ENCODE peak calls at places on chromosomes 3 and 15, in six cellular contexts. One of them, this sample, is unnamed.

GRCh38 chr3:190131329-190131728 is 10.6 kb upstream of the P3H2 start:
- DNase-seq in fibroblast of the aortic adventitia: peak; percentile 75
- DNase-seq in lung: no peak
- DNase-seq in MM.1S: no peak
- DNase-seq in left lung: no peak
- DNase-seq in astrocyte of the spinal cord: peak; percentile 75
- DNase-seq in this sample: no peak

GRCh38 chr15:38941399-38941953 is 376.9 kb upstream of the RASGRP1 start:
- DNase-seq in MM.1S: no peak
- DNase-seq in left lung: no peak
- DNase-seq in astrocyte of the spinal cord: peak; percentile 31
- DNase-seq in fibroblast of the aortic adventitia: no peak
- DNase-seq in lung: no peak
- DNase-seq in this sample: peak; percentile 31

GRCh38 chr15:34618073-34618472 is 34.6 kb upstream of the GOLGA8B start:
- DNase-seq in fibroblast of the aortic adventitia: no peak
- DNase-seq in MM.1S: no peak
- DNase-seq in left lung: no peak
- DNase-seq in lung: no peak
- DNase-seq in astrocyte of the spinal cord: no peak
- DNase-seq in this sample: no peak

GRCh38 chr15:68265086-68265485 is 12.5 kb upstream of the FEM1B start:
- DNase-seq in MM.1S: no peak
- DNase-seq in fibroblast of the aortic adventitia: no peak
- DNase-seq in lung: no peak
- DNase-seq in left lung: no peak
- DNase-seq in astrocyte of the spinal cord: no peak
- DNase-seq in this sample: no peak

GRCh38 chr15:66147440-66147839 is 106.1 kb downstream of the MEGF11 start:
- DNase-seq in lung: no peak
- DNase-seq in astrocyte of the spinal cord: no peak
- DNase-seq in MM.1S: no peak
- DNase-seq in left lung: no peak
- DNase-seq in fibroblast of the aortic adventitia: no peak
- DNase-seq in this sample: no peak

GRCh38 chr3:167289435-167289834 is 90.7 kb downstream of the ZBBX start:
- DNase-seq in MM.1S: no peak
- DNase-seq in lung: no peak
- DNase-seq in astrocyte of the spinal cord: no peak
- DNase-seq in fibroblast of the aortic adventitia: no peak
- DNase-seq in left lung: no peak
- DNase-seq in this sample: no peak

GRCh38 chr3:161781381-161781780 is 284.8 kb downstream of the OTOL1 start:
- DNase-seq in MM.1S: peak; percentile 27
- DNase-seq in left lung: no peak
- DNase-seq in fibroblast of the aortic adventitia: no peak
- DNase-seq in lung: no peak
- DNase-seq in astrocyte of the spinal cord: no peak
- DNase-seq in this sample: no peak

GRCh38 chr3:98388147-98388546 is 2.3 kb upstream of the OR5K3 start:
- DNase-seq in MM.1S: no peak
- DNase-seq in left lung: no peak
- DNase-seq in lung: no peak
- DNase-seq in fibroblast of the aortic adventitia: no peak
- DNase-seq in astrocyte of the spinal cord: no peak
- DNase-seq in this sample: no peak

GRCh38 chr3:149204390-149204991 is 17.1 kb downstream of the CP start:
- DNase-seq in left lung: no peak
- DNase-seq in astrocyte of the spinal cord: no peak
- DNase-seq in lung: no peak
- DNase-seq in MM.1S: no peak
- DNase-seq in fibroblast of the aortic adventitia: no peak
- DNase-seq in this sample: no peak

GRCh38 chr15:66080791-66081475 is 172.6 kb downstream of the MEGF11 start:
- DNase-seq in fibroblast of the aortic adventitia: peak; percentile 58
- DNase-seq in left lung: no peak
- DNase-seq in MM.1S: no peak
- DNase-seq in lung: no peak
- DNase-seq in astrocyte of the spinal cord: peak; percentile 50
- DNase-seq in this sample: peak; percentile 53

GRCh38 chr15:44347495-44347894 is 59.0 kb downstream of the GOLM2 start:
- DNase-seq in left lung: no peak
- DNase-seq in MM.1S: no peak
- DNase-seq in lung: no peak
- DNase-seq in astrocyte of the spinal cord: no peak
- DNase-seq in fibroblast of the aortic adventitia: no peak
- DNase-seq in this sample: no peak

GRCh38 chr15:92391640-92392039 is 2.0 kb upstream of the ST8SIA2 start:
- DNase-seq in MM.1S: peak; percentile 75
- DNase-seq in left lung: no peak
- DNase-seq in fibroblast of the aortic adventitia: peak; percentile 1
- DNase-seq in lung: no peak
- DNase-seq in astrocyte of the spinal cord: peak; percentile 37
- DNase-seq in this sample: peak; percentile 53

GRCh38 chr3:29880809-29881208 is 599.9 kb downstream of the RBMS3 start:
- DNase-seq in fibroblast of the aortic adventitia: no peak
- DNase-seq in astrocyte of the spinal cord: no peak
- DNase-seq in left lung: no peak
- DNase-seq in lung: no peak
- DNase-seq in MM.1S: no peak
- DNase-seq in this sample: no peak

GRCh38 chr3:167406876-167407492 is 26.9 kb upstream of the ZBBX start:
- DNase-seq in lung: peak; percentile 38
- DNase-seq in fibroblast of the aortic adventitia: peak; percentile 24
- DNase-seq in MM.1S: peak; percentile 47
- DNase-seq in left lung: no peak
- DNase-seq in astrocyte of the spinal cord: peak; percentile 82
- DNase-seq in this sample: peak; percentile 20

GRCh38 chr3:161224786-161225185 is 3.7 kb downstream of the NMD3 start:
- DNase-seq in fibroblast of the aortic adventitia: no peak
- DNase-seq in astrocyte of the spinal cord: no peak
- DNase-seq in left lung: no peak
- DNase-seq in lung: no peak
- DNase-seq in MM.1S: no peak
- DNase-seq in this sample: no peak

GRCh38 chr15:101162701-101163483 is 89.0 kb downstream of the CHSY1 start:
- DNase-seq in fibroblast of the aortic adventitia: no peak
- DNase-seq in astrocyte of the spinal cord: no peak
- DNase-seq in MM.1S: no peak
- DNase-seq in lung: peak; percentile 50
- DNase-seq in left lung: no peak
- DNase-seq in this sample: no peak

GRCh38 chr3:89690649-89691048 is 583.2 kb downstream of the EPHA3 start:
- DNase-seq in lung: no peak
- DNase-seq in left lung: no peak
- DNase-seq in fibroblast of the aortic adventitia: peak; percentile 1
- DNase-seq in MM.1S: no peak
- DNase-seq in astrocyte of the spinal cord: peak; percentile 8
- DNase-seq in this sample: no peak

GRCh38 chr3:186511245-186511644 is 32.9 kb downstream of the CRYGS start:
- DNase-seq in MM.1S: no peak
- DNase-seq in astrocyte of the spinal cord: no peak
- DNase-seq in left lung: no peak
- DNase-seq in fibroblast of the aortic adventitia: no peak
- DNase-seq in lung: no peak
- DNase-seq in this sample: no peak

GRCh38 chr15:68418611-68419161 is 13.3 kb downstream of the ITGA11 start:
- DNase-seq in astrocyte of the spinal cord: peak; percentile 72
- DNase-seq in MM.1S: no peak
- DNase-seq in fibroblast of the aortic adventitia: peak; percentile 83
- DNase-seq in left lung: no peak
- DNase-seq in lung: no peak
- DNase-seq in this sample: peak; percentile 79

GRCh38 chr3:188335656-188336055 is 181.7 kb downstream of the LPP start:
- DNase-seq in lung: no peak
- DNase-seq in fibroblast of the aortic adventitia: no peak
- DNase-seq in MM.1S: no peak
- DNase-seq in astrocyte of the spinal cord: no peak
- DNase-seq in left lung: no peak
- DNase-seq in this sample: no peak
- H3K4me3 ChIP-seq in lung: no peak overlapping the region
- H3K4me3 ChIP-seq in fibroblast of the aortic adventitia: no peak overlapping the region
- H3K4me3 ChIP-seq in MM.1S: no peak overlapping the region
- H3K4me3 ChIP-seq in astrocyte of the spinal cord: no peak overlapping the region
- H3K4me3 ChIP-seq in left lung: no peak overlapping the region
- H3K4me3 ChIP-seq in this sample: no peak overlapping the region

DNA sequence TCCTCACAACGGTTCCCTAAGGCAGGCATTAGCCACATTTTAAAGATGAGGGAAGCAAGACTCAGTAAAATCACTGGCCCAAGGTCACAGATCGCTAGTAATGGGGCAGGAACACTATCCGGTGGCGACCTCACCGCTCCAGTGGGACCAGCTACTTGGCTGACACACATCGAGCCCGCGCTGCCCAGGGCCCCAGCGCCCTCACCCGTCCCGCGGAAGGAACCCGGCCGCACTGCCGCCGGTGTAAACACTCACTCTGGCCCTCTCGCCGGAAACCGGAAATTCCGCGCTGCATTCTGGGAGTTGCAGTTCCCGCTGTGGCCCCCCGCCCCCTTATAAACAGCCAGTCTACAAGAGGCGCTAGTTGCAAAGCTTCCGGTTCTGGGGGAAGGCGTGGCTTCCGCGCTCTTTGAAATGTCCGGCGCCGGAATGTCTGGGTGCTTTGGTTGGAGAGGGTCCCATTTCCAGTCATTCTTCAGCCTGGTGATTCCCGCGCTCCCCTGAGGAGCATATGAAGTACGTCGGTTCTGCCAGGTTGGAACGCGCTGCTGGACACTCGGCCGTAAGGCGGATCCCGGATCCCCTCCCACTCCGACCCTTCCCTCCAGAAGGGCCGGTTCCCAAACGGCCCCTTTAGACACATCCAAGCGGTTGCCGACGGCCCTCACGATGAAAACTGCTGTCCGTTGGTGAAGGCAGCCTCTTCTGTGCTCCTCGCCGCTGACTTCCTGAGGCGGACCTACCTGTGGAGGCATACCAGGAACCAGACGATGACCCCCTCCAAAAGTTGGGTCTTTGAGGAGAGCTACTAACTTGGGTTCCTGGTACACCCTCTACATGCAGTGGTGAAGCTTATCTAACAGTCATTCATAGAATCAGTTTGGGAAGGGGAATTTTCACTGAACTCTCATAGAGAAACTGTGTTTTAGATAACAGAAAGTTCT is at the start of gene UBL7:
- DNase-seq in MM.1S: peak; percentile 98
- DNase-seq in fibroblast of the aortic adventitia: peak; percentile 94
- DNase-seq in lung: peak; percentile 99
- DNase-seq in astrocyte of the spinal cord: peak; percentile 97
- DNase-seq in left lung: peak; percentile 98
- DNase-seq in this sample: peak; percentile 94
- TF ChIP-seq CTCF in MM.1S: peak; percentile 42
- TF ChIP-seq CTCF in fibroblast of the aortic adventitia: peak; percentile 37
- TF ChIP-seq CTCF in lung: peak; percentile 4
- TF ChIP-seq CTCF in astrocyte of the spinal cord: peak; percentile 18
- TF ChIP-seq CTCF in left lung: peak; percentile 16
- TF ChIP-seq CTCF in this sample: peak; percentile 31

DNA sequence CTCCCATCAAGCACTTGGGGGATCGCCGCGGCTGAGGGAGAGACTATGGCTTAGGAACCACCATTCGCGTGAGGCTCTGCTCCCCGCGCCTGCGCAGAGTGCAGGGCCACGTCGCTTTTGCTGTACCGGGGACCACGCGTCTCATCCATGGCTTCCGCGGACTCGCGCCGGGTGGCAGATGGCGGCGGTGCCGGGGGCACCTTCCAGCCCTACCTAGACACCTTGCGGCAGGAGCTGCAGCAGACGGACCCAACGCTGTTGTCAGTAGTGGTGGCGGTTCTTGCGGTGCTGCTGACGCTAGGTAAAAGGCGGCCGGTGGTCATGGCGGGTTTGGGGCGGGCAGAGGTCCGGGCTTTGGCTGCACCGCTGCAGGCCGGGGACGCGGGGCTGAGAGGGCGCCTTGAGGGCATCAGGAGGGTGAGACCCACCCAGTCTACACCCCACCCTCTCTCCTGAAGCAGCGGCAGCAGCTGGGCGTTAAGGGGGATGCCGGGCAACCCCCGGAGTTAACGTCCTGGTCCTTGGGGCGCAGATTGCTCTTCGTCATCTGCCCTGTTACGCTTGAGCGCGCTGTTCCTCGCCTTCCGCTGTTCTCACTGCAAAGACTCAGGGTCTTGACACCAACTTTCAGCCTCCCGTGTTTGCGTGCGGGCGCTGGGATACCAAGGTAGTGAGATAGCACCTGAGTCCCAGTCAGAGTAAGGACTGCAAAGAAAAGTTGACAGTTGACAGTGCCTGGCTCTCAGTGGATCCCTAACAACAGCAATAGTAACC is at the start of gene SRPRB:
- DNase-seq in left lung: peak; percentile 97
- DNase-seq in lung: peak; percentile 95
- DNase-seq in fibroblast of the aortic adventitia: peak; percentile 92
- DNase-seq in astrocyte of the spinal cord: peak; percentile 93
- DNase-seq in MM.1S: peak; percentile 96
- DNase-seq in this sample: peak; percentile 91
- H3K4me3 ChIP-seq in left lung: peak within 1 kb of the TSS; percentile 88
- H3K4me3 ChIP-seq in lung: peak within 1 kb of the TSS; percentile 89
- H3K4me3 ChIP-seq in fibroblast of the aortic adventitia: peak within 1 kb of the TSS; percentile 96
- H3K4me3 ChIP-seq in astrocyte of the spinal cord: peak within 1 kb of the TSS; percentile 89
- H3K4me3 ChIP-seq in MM.1S: peak within 1 kb of the TSS; percentile 82
- H3K4me3 ChIP-seq in this sample: peak within 1 kb of the TSS; percentile 95

GRCh38 chr15:62338497-62338896 is 173.4 kb upstream of the C2CD4B start:
- DNase-seq in lung: no peak
- DNase-seq in left lung: no peak
- DNase-seq in fibroblast of the aortic adventitia: no peak
- DNase-seq in MM.1S: no peak
- DNase-seq in astrocyte of the spinal cord: no peak
- DNase-seq in this sample: no peak
- TF ChIP-seq CTCF in lung: no peak
- TF ChIP-seq CTCF in left lung: no peak
- TF ChIP-seq CTCF in fibroblast of the aortic adventitia: no peak
- TF ChIP-seq CTCF in MM.1S: no peak
- TF ChIP-seq CTCF in astrocyte of the spinal cord: no peak
- TF ChIP-seq CTCF in this sample: no peak

DNA sequence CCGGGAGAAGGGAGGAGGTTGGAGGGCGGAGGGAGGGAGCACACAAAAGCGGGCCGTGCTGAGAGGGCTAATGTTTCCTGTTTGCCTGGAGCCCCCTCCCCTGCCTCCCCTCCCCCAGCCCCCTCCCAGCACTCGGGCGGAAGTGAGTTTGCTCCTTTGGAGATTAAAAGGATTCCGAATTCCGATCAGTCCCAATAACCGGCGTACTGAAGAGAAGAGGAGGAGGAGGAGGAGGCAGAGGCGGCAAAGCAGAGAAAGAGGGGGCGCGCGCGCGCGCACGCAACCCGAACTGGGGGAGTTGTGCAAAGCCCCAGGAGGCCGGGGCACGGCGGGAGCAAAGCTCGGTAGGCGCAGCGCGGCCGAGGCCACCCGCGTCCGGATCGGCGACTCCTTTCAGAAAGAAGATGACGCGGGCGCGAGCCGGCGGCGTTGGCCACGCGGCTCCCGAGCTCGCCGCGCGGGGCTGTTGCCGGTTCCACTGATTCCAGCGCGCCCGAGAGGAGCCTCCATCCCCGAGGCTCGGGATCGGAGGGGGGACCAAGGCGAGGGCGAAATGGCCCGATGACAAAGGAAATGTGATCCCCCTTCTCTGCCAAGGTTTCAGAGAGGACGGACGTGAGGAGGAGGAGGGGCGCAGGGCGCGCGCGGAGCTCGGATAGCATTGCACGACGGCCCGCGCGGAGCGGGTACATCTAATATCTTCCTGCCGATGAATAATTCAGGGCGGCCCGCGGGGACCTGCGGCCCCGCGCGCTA is 1.2 kb upstream of the TRIM71 start:
- DNase-seq in left lung: peak; percentile 86
- DNase-seq in lung: no peak
- DNase-seq in fibroblast of the aortic adventitia: peak; percentile 11
- DNase-seq in MM.1S: no peak
- DNase-seq in astrocyte of the spinal cord: peak; percentile 21
- DNase-seq in this sample: peak; percentile 5
- H3K4me3 ChIP-seq in left lung: peak overlapping the region; percentile 53
- H3K4me3 ChIP-seq in lung: peak overlapping the region; percentile 51
- H3K4me3 ChIP-seq in fibroblast of the aortic adventitia: peak overlapping the region; percentile 41
- H3K4me3 ChIP-seq in MM.1S: no peak overlapping the region
- H3K4me3 ChIP-seq in astrocyte of the spinal cord: peak overlapping the region; percentile 32
- H3K4me3 ChIP-seq in this sample: peak overlapping the region; percentile 29

This sample was measured in AG10803.